ENCODE peak calls at places on chromosomes 11 and 22, in eight cellular contexts. J is prostate gland; W is CD8-positive, alpha-beta memory T cell; N is endothelial cell of umbilical vein; I is breast epithelium; S is tibial nerve; H is neural progenitor cell; A is left ventricle myocardium inferior. Q is an unnamed sample. For H3K36me3, the result is how much of the 10 kb centered on the place peaks cover.

GRCh38 chr22:31947296-31947695 is 3.0 kb downstream of the YWHAH start:
- DNase-seq in J (no peak), W (no peak), N (peak), I (no peak), S (peak), H (no peak), A (no peak), Q (no peak)

GRCh38 chr22:19974935-19975706 is 33.5 kb upstream of the TXNRD2 start:
- DNase-seq in J (no peak), W (no peak), N (peak), I (no peak), S (no peak), H (no peak), A (no peak), Q (no peak)

GRCh38 chr11:2913776-2914474 is 15.3 kb downstream of the PHLDA2 start:
- DNase-seq in J (no peak), W (no peak), N (no peak), I (no peak), S (no peak), H (no peak), A (no peak), Q (no peak)

GRCh38 chr11:75334976-75335375 is 16.5 kb downstream of the ARRB1 start:
- DNase-seq in J (no peak), W (no peak), N (no peak), I (no peak), S (no peak), H (peak), A (no peak), Q (no peak)

GRCh38 chr11:18366286-18366685 is 28.1 kb upstream of the LDHA start:
- DNase-seq in J (no peak), W (no peak), N (no peak), I (no peak), S (no peak), H (no peak), A (no peak), Q (no peak)

GRCh38 chr22:30325724-30326703 is 727 bp downstream of the TBC1D10A start:
- DNase-seq in J (peak), W (peak), N (no peak), I (no peak), S (no peak), H (peak), A (no peak), Q (peak)

GRCh38 chr22:19742160-19743066 is 18.2 kb upstream of the TBX1 start:
- DNase-seq in J (no peak), W (no peak), N (no peak), I (no peak), S (no peak), H (no peak), A (no peak), Q (no peak)

GRCh38 chr11:12506502-12506921 is 129.1 kb downstream of the PARVA start:
- DNase-seq in J (no peak), W (no peak), N (no peak), I (no peak), S (no peak), H (no peak), A (no peak), Q (no peak)

GRCh38 chr11:34468209-34468841 is 29.6 kb downstream of the CAT start:
- DNase-seq in J (peak), W (no peak), N (peak), I (no peak), S (no peak), H (peak), A (no peak), Q (no peak)

GRCh38 chr11:34627197-34627596 is 6.3 kb downstream of the EHF start:
- DNase-seq in J (no peak), W (no peak), N (no peak), I (no peak), S (no peak), H (no peak), A (no peak), Q (no peak)

GRCh38 chr11:66013762-66014100 is 1.9 kb downstream of the CST6 start:
- DNase-seq in J (no peak), W (no peak), N (no peak), I (no peak), S (no peak), H (no peak), A (no peak), Q (no peak)
- H3K27ac ChIP-seq in J (no peak), W (no peak), N (no peak), I (no peak), S (no peak), H (no peak), A (no peak), Q (no peak)

DNA sequence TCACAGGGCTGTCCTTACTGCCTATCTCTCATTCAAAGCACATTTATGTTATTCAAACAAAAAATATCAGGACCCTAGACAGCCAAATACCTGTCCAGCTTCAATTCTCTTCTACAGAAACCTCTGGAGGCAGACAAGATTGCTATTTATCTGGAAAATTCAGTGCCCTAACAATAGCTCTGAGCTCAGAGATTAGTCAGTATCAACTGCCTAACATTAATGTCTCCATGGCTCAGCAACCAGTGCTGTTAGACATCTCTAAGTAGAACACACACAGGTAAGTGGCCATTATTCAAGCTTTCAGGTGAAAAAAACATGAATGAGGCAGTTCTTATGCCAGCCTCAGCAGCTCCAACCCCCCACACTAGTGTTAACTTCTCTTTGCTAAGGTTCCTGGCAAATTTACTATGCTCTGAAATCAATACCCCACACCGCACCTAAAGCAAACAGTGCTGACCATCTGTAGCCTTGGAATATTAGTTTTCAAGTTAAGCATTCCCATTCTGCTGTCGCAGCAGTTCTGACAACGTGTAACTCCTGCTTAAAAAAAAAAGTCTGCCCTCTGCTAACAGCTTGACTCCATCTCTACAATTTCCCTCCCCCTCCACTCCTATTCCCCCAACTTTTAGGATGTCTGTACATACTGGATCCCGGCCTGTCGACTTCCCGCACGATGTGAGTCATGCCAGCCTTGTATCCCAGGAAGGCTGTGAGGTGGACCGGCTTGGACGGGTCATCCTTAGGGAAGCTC is 1.5 kb downstream of the RPL3 start:
- DNase-seq in J (no peak), W (no peak), N (peak), I (no peak), S (no peak), H (no peak), A (no peak), Q (peak)
- H3K36me3 ChIP-seq in J (under half), W (half or more), N (under half), I (under half), S (half or more), H (under half), A (half or more), Q (under half)

GRCh38 chr11:47248664-47249377 is at the start of gene ACP2:
- DNase-seq in J (peak), W (peak), N (peak), I (peak), S (peak), H (peak), A (peak), Q (peak)

GRCh38 chr11:47245586-47246357 is 2.8 kb downstream of the ACP2 start:
- DNase-seq in J (no peak), W (no peak), N (no peak), I (no peak), S (no peak), H (no peak), A (no peak), Q (no peak)

GRCh38 chr11:47248304-47248663 is 330 bp downstream of the ACP2 start:
- DNase-seq in J (no peak), W (no peak), N (no peak), I (no peak), S (no peak), H (no peak), A (no peak), Q (no peak)

GRCh38 chr11:47249378-47249715 is 733 bp upstream of the ACP2 start:
- DNase-seq in J (no peak), W (no peak), N (no peak), I (no peak), S (no peak), H (no peak), A (no peak), Q (no peak)

GRCh38 chr11:47247502-47247901 is 1.1 kb downstream of the ACP2 start:
- DNase-seq in J (no peak), W (no peak), N (no peak), I (no peak), S (no peak), H (no peak), A (no peak), Q (no peak)
- H3K4me3 ChIP-seq in J (peak), W (peak), N (peak), I (peak), S (no peak), H (peak), A (peak), Q (no peak)

GRCh38 chr22:50302041-50302541 is 5.4 kb downstream of the PLXNB2 start:
- DNase-seq in J (no peak), W (no peak), N (no peak), I (no peak), S (no peak), H (no peak), A (no peak), Q (no peak)
- H3K27ac ChIP-seq in J (peak), W (no peak), N (no peak), I (peak), S (peak), H (no peak), A (peak), Q (no peak)

GRCh38 chr11:60119708-60120107 is 31.2 kb downstream of the MS4A2 start:
- DNase-seq in J (no peak), W (no peak), N (no peak), I (no peak), S (no peak), H (no peak), A (no peak), Q (no peak)
- H3K36me3 ChIP-seq in J (under half), W (under half), N (under half), I (under half), S (under half), H (under half), A (under half), Q (under half)

DNA sequence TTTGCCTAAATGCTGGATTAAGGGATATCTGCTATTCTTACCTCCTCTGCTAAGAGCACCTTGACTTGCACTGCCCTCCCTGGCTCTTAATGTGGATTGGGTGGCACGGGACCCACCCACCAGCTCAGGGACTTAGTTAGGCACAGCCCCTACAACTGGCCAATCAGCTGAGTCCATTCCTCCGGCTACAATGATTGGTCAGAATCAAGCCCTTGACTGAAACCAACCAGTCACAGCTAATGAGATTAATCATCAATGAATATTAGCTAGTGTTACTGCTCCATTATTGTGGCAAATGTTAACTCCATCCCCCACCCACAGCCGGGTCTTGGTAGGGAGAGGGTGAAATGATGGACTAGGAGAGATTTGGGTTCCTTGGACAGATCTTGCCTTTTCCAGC is 328.0 kb downstream of the MN1 start:
- DNase-seq in J (no peak), W (no peak), N (no peak), I (no peak), S (no peak), H (no peak), A (no peak), Q (no peak)
- H3K4me3 ChIP-seq in J (no peak), W (no peak), N (no peak), I (no peak), S (no peak), H (no peak), A (no peak), Q (no peak)

DNA sequence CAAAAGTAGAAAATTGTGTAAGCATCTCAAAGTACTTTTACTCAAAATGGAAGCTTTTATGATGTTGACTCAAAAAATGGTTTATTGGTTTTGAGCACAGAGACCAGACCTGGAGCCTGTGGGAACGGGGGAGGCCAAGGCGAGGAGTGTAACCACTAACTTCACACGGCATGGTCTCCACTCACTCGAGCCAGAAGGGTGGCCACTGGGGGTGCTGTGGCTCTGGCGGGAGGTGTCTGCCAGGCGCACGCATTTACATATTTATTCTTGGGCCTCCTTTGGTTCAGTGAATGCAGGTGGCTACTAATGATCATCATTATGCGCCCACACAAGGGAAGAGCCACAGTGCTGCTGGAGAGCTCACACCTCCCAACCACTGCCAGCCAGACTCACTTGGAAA is 64.6 kb downstream of the FLRT1 start:
- DNase-seq in J (no peak), W (no peak), N (no peak), I (no peak), S (no peak), H (no peak), A (no peak), Q (no peak)
- H3K27ac ChIP-seq in J (no peak), W (no peak), N (no peak), I (no peak), S (no peak), H (no peak), A (no peak), Q (no peak)

DNA sequence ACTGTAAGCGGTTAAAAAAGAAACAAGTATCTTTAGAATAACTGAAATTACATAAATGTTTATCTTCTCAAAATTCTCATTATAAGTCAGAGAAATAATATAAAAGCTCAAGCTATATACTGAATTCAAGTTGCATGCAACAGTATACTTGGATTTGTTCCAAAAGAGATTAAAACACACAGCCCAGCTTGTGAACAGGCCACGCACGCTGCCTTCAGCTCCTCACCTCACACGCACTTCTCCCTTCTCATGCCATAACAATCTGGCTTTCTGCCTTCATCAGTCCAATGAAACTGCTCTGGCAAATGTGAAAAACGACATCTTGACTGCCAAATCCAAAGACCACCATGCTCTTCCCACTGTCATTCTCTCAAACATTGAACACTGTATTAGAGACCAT is 22.1 kb downstream of the ATP6V1E1 start:
- DNase-seq in J (no peak), W (no peak), N (no peak), I (no peak), S (no peak), H (no peak), A (no peak), Q (no peak)
- H3K36me3 ChIP-seq in J (under half), W (under half), N (under half), I (under half), S (under half), H (under half), A (under half), Q (under half)

Q was measured in aorta.